ENCODE peak calls at places on chromosomes 4 and X, in six cellular contexts. One of them, this sample, is unnamed.

GRCh38 chr4:105563352-105563751 is 10.9 kb downstream of the ARHGEF38 start:
- DNase-seq in mammary epithelial cell: no peak
- DNase-seq in psoas muscle: no peak
- DNase-seq in kidney: no peak
- DNase-seq in cardiac muscle cell: no peak
- DNase-seq in lung: no peak
- DNase-seq in this sample: no peak

GRCh38 chr4:74623041-74623440 is 171.3 kb downstream of the BTC start:
- DNase-seq in mammary epithelial cell: peak; percentile 52
- DNase-seq in psoas muscle: no peak
- DNase-seq in kidney: no peak
- DNase-seq in cardiac muscle cell: peak; percentile 79
- DNase-seq in lung: no peak
- DNase-seq in this sample: peak; percentile 49

GRCh38 chrX:71996138-71996537 is 85.5 kb downstream of the NHSL2 start:
- DNase-seq in mammary epithelial cell: no peak
- DNase-seq in psoas muscle: no peak
- DNase-seq in kidney: no peak
- DNase-seq in cardiac muscle cell: no peak
- DNase-seq in lung: no peak
- DNase-seq in this sample: no peak

GRCh38 chr4:40662962-40663604 is 33.4 kb upstream of the RBM47 start:
- DNase-seq in mammary epithelial cell: peak; percentile 85
- DNase-seq in psoas muscle: no peak
- DNase-seq in kidney: no peak
- DNase-seq in cardiac muscle cell: peak; percentile 41
- DNase-seq in lung: peak; percentile 49
- DNase-seq in this sample: peak; percentile 84

GRCh38 chr4:14667624-14668295 is 334.5 kb upstream of the CPEB2 start:
- DNase-seq in mammary epithelial cell: peak; percentile 51
- DNase-seq in psoas muscle: no peak
- DNase-seq in kidney: no peak
- DNase-seq in cardiac muscle cell: no peak
- DNase-seq in lung: no peak
- DNase-seq in this sample: no peak

GRCh38 chr4:6336166-6336565 is 66.5 kb downstream of the WFS1 start:
- DNase-seq in mammary epithelial cell: no peak
- DNase-seq in psoas muscle: peak; percentile 15
- DNase-seq in kidney: peak; percentile 53
- DNase-seq in cardiac muscle cell: no peak
- DNase-seq in lung: no peak
- DNase-seq in this sample: no peak

GRCh38 chrX:150508461-150509367 is 59.7 kb upstream of the MTM1 start:
- DNase-seq in mammary epithelial cell: no peak
- DNase-seq in psoas muscle: peak; percentile 63
- DNase-seq in kidney: no peak
- DNase-seq in cardiac muscle cell: peak; percentile 67
- DNase-seq in lung: peak; percentile 33
- DNase-seq in this sample: no peak

GRCh38 chr4:27714073-27714472 is 853.4 kb downstream of the STIM2 start:
- DNase-seq in mammary epithelial cell: peak; percentile 66
- DNase-seq in psoas muscle: no peak
- DNase-seq in kidney: no peak
- DNase-seq in cardiac muscle cell: no peak
- DNase-seq in lung: no peak
- DNase-seq in this sample: no peak

GRCh38 chrX:70998402-70999027 is 67.6 kb upstream of the SLC7A3 start:
- DNase-seq in mammary epithelial cell: peak; percentile 84
- DNase-seq in psoas muscle: no peak
- DNase-seq in kidney: no peak
- DNase-seq in cardiac muscle cell: peak; percentile 73
- DNase-seq in lung: no peak
- DNase-seq in this sample: peak; percentile 31

GRCh38 chrX:13938053-13938765 is 91.5 kb downstream of the GEMIN8 start:
- DNase-seq in mammary epithelial cell: no peak
- DNase-seq in psoas muscle: no peak
- DNase-seq in kidney: peak; percentile 80
- DNase-seq in cardiac muscle cell: peak; percentile 27
- DNase-seq in lung: no peak
- DNase-seq in this sample: peak; percentile 4

GRCh38 chrX:13716905-13717304 is 17.5 kb downstream of the TRAPPC2 start:
- DNase-seq in mammary epithelial cell: no peak
- DNase-seq in psoas muscle: no peak
- DNase-seq in kidney: no peak
- DNase-seq in cardiac muscle cell: no peak
- DNase-seq in lung: no peak
- DNase-seq in this sample: no peak

GRCh38 chr4:187656953-187657352 is 338.6 kb upstream of the ZFP42 start:
- DNase-seq in mammary epithelial cell: no peak
- DNase-seq in psoas muscle: no peak
- DNase-seq in kidney: no peak
- DNase-seq in cardiac muscle cell: no peak
- DNase-seq in lung: no peak
- DNase-seq in this sample: no peak

GRCh38 chr4:110190249-110190648 is 8.2 kb downstream of the ELOVL6 start:
- DNase-seq in mammary epithelial cell: no peak
- DNase-seq in psoas muscle: no peak
- DNase-seq in kidney: no peak
- DNase-seq in cardiac muscle cell: peak; percentile 57
- DNase-seq in lung: no peak
- DNase-seq in this sample: no peak

GRCh38 chrX:68988865-68989264 is 160.0 kb downstream of the EFNB1 start:
- DNase-seq in mammary epithelial cell: no peak
- DNase-seq in psoas muscle: no peak
- DNase-seq in kidney: no peak
- DNase-seq in cardiac muscle cell: no peak
- DNase-seq in lung: no peak
- DNase-seq in this sample: no peak

GRCh38 chr4:53928825-53929224 is 135.6 kb downstream of the CHIC2 start:
- DNase-seq in mammary epithelial cell: no peak
- DNase-seq in psoas muscle: no peak
- DNase-seq in kidney: no peak
- DNase-seq in cardiac muscle cell: peak; percentile 73
- DNase-seq in lung: no peak
- DNase-seq in this sample: no peak

GRCh38 chrX:20967725-20968124 is 406.5 kb upstream of the CNKSR2 start:
- DNase-seq in mammary epithelial cell: no peak
- DNase-seq in psoas muscle: no peak
- DNase-seq in kidney: no peak
- DNase-seq in cardiac muscle cell: no peak
- DNase-seq in lung: no peak
- DNase-seq in this sample: no peak

GRCh38 chrX:113421432-113421831 is 580.8 kb upstream of the AMOT start:
- DNase-seq in mammary epithelial cell: no peak
- DNase-seq in psoas muscle: no peak
- DNase-seq in kidney: no peak
- DNase-seq in cardiac muscle cell: no peak
- DNase-seq in lung: no peak
- DNase-seq in this sample: no peak

GRCh38 chr4:113169368-113169767 is 119.9 kb downstream of the ANK2 start:
- DNase-seq in mammary epithelial cell: no peak
- DNase-seq in psoas muscle: no peak
- DNase-seq in kidney: no peak
- DNase-seq in cardiac muscle cell: no peak
- DNase-seq in lung: no peak
- DNase-seq in this sample: no peak

GRCh38 chr4:8580321-8581093 is at the start of gene GPR78:
- DNase-seq in mammary epithelial cell: peak; percentile 29
- DNase-seq in psoas muscle: peak; percentile 70
- DNase-seq in kidney: peak; percentile 83
- DNase-seq in cardiac muscle cell: peak; percentile 65
- DNase-seq in lung: no peak
- DNase-seq in this sample: no peak

GRCh38 chrX:42396136-42396535 is 381.8 kb downstream of the PPP1R2C start:
- DNase-seq in mammary epithelial cell: no peak
- DNase-seq in psoas muscle: no peak
- DNase-seq in kidney: no peak
- DNase-seq in cardiac muscle cell: no peak
- DNase-seq in lung: no peak
- DNase-seq in this sample: no peak

GRCh38 chr4:55794053-55794452 is 25.5 kb upstream of the EXOC1L start:
- DNase-seq in mammary epithelial cell: no peak
- DNase-seq in psoas muscle: no peak
- DNase-seq in kidney: peak; percentile 56
- DNase-seq in cardiac muscle cell: no peak
- DNase-seq in lung: no peak
- DNase-seq in this sample: no peak
- H3K4me3 ChIP-seq in mammary epithelial cell: no peak overlapping the region
- H3K4me3 ChIP-seq in psoas muscle: no peak overlapping the region
- H3K4me3 ChIP-seq in kidney: no peak overlapping the region
- H3K4me3 ChIP-seq in cardiac muscle cell: no peak overlapping the region
- H3K4me3 ChIP-seq in lung: no peak overlapping the region
- H3K4me3 ChIP-seq in this sample: no peak overlapping the region

GRCh38 chr4:115376866-115377265 is 263.4 kb upstream of the NDST4 start:
- DNase-seq in mammary epithelial cell: no peak
- DNase-seq in psoas muscle: no peak
- DNase-seq in kidney: no peak
- DNase-seq in cardiac muscle cell: no peak
- DNase-seq in lung: no peak
- DNase-seq in this sample: no peak
- TF ChIP-seq CTCF in mammary epithelial cell: no peak
- TF ChIP-seq CTCF in psoas muscle: no peak
- TF ChIP-seq CTCF in kidney: no peak
- TF ChIP-seq CTCF in cardiac muscle cell: no peak
- TF ChIP-seq CTCF in lung: no peak
- TF ChIP-seq CTCF in this sample: no peak

DNA sequence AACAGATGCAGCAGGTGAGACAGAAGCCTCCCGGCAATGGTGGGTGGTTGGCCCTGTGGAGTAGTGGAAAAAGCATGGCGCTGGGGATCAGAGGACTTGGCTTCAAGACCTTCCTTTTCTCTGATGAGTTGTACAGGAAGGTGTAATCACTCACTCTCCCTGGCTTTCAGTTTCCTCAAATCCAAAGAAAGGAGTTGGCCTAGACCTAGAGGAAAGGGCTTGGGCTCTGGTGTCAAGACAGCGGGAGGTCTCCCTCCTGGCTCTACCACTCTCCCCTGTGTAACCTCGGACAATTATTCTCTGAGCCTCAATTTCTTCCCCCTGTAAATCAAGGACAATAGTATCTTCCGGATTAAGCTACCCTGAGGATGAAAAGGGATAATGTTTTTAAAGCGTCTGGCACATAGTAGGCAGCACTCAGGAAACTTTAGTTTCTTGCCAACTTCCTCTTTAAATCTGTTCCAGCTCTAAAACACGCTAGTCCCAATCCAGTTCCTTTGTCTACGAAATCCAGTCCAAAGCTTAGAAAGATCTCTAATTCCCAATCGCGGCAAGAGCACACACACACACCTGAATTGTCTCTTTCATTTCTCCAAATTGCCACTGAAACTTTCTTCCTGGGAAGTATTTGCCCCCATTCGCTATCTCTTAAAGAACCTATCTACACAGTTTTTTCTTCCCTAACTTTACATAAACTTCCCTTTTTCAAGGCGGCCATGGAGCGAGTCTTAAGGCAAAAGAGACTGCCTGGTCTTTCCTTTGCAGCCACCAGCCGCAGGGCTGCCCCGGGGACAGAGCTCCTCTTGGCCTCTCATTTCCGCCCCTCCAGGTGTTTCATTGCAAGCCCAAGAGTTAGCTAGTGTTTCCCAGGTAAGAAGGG is 29.9 kb upstream of the GPC4 start:
- DNase-seq in mammary epithelial cell: peak; percentile 52
- DNase-seq in psoas muscle: no peak
- DNase-seq in kidney: no peak
- DNase-seq in cardiac muscle cell: peak; percentile 2
- DNase-seq in lung: no peak
- DNase-seq in this sample: no peak
- H3K4me3 ChIP-seq in mammary epithelial cell: peak overlapping the region; percentile 29
- H3K4me3 ChIP-seq in psoas muscle: peak overlapping the region; percentile 65
- H3K4me3 ChIP-seq in kidney: peak overlapping the region; percentile 58
- H3K4me3 ChIP-seq in cardiac muscle cell: peak overlapping the region; percentile 34
- H3K4me3 ChIP-seq in lung: no peak overlapping the region
- H3K4me3 ChIP-seq in this sample: no peak overlapping the region

DNA sequence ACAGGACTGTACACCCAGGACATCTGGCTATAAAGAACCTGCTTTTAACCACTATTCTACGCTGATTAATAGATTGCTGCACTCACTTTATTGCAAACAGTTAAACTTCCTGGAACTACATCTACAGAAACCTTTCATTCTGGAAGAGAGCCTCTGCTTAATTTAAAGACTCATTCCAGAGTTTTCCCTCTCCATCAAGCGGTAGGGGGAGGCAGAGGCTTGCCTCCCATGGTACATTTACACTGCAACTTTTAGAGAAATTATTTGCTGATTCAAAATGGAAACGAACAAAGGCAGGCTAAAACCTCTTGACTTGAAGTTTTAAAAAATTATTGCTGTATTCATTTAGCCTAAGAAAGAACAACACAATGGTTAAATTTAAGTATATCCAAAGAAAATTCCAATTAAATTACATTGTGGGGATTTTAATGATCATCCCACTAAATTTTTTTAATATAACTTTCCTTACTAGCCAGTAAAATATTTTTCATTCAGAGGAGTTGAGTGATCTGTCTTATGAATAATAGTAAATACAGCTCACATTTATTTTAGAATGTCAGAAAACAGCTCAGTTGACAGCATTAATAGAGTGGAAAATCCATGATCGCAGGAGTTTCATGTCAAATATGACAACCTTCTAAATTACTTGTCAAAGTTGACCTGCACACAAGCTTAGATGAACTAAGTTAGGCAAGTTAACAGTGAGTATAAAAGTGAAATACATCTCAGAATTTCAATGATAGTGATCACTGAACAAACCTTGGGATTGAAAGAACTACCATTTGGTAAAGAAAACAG is 46.3 kb upstream of the PCDH10 start:
- DNase-seq in mammary epithelial cell: no peak
- DNase-seq in psoas muscle: no peak
- DNase-seq in kidney: no peak
- DNase-seq in cardiac muscle cell: peak; percentile 4
- DNase-seq in lung: no peak
- DNase-seq in this sample: no peak
- TF ChIP-seq CTCF in mammary epithelial cell: no peak
- TF ChIP-seq CTCF in psoas muscle: no peak
- TF ChIP-seq CTCF in kidney: no peak
- TF ChIP-seq CTCF in cardiac muscle cell: peak; percentile 7
- TF ChIP-seq CTCF in lung: no peak
- TF ChIP-seq CTCF in this sample: no peak